ENCODE peak calls at places on chromosomes 11 and 22, in eight cellular contexts. One of them, this sample, is unnamed.
A peak's percentile ranks its signal among the peaks of the same experiment; 100 is the strongest.

GRCh38 chr22:19448076-19448607 is 631 bp upstream of the C22orf39 start:
- DNase-seq in pons: peak; percentile 34
- DNase-seq in stimulated activated CD4-positive, alpha-beta T cell treated with anti-CD3 and anti-CD28 coated beads, Interleukin-1b, Interleukin-23, amount 100 ng/mL, for 24 hours: no peak
- DNase-seq in T47D: peak; percentile 38
- DNase-seq in GM06990: no peak
- DNase-seq in fibroblast of gingiva: peak; percentile 80
- DNase-seq in erythroblast: no peak
- DNase-seq in right cardiac atrium: no peak
- DNase-seq in this sample: peak; percentile 70

GRCh38 chr11:3865388-3866193 is 10.1 kb downstream of the STIM1 start:
- DNase-seq in pons: no peak
- DNase-seq in stimulated activated CD4-positive, alpha-beta T cell treated with anti-CD3 and anti-CD28 coated beads, Interleukin-1b, Interleukin-23, amount 100 ng/mL, for 24 hours: no peak
- DNase-seq in T47D: no peak
- DNase-seq in GM06990: no peak
- DNase-seq in fibroblast of gingiva: peak; percentile 44
- DNase-seq in erythroblast: peak; percentile 67
- DNase-seq in right cardiac atrium: no peak
- DNase-seq in this sample: peak; percentile 44

GRCh38 chr11:33690290-33691050 is 10.2 kb downstream of the C11orf91 start:
- DNase-seq in pons: peak; percentile 81
- DNase-seq in stimulated activated CD4-positive, alpha-beta T cell treated with anti-CD3 and anti-CD28 coated beads, Interleukin-1b, Interleukin-23, amount 100 ng/mL, for 24 hours: no peak
- DNase-seq in T47D: no peak
- DNase-seq in GM06990: no peak
- DNase-seq in fibroblast of gingiva: peak; percentile 78
- DNase-seq in erythroblast: no peak
- DNase-seq in right cardiac atrium: peak; percentile 92
- DNase-seq in this sample: no peak

GRCh38 chr11:69140635-69141034 is 15.1 kb upstream of the SMIM38 start:
- DNase-seq in pons: peak; percentile 11
- DNase-seq in stimulated activated CD4-positive, alpha-beta T cell treated with anti-CD3 and anti-CD28 coated beads, Interleukin-1b, Interleukin-23, amount 100 ng/mL, for 24 hours: no peak
- DNase-seq in T47D: no peak
- DNase-seq in GM06990: no peak
- DNase-seq in fibroblast of gingiva: no peak
- DNase-seq in erythroblast: no peak
- DNase-seq in right cardiac atrium: no peak
- DNase-seq in this sample: no peak

GRCh38 chr11:120606116-120607010 is 94.8 kb downstream of the GRIK4 start:
- DNase-seq in pons: no peak
- DNase-seq in stimulated activated CD4-positive, alpha-beta T cell treated with anti-CD3 and anti-CD28 coated beads, Interleukin-1b, Interleukin-23, amount 100 ng/mL, for 24 hours: no peak
- DNase-seq in T47D: peak; percentile 67
- DNase-seq in GM06990: no peak
- DNase-seq in fibroblast of gingiva: no peak
- DNase-seq in erythroblast: no peak
- DNase-seq in right cardiac atrium: no peak
- DNase-seq in this sample: no peak

GRCh38 chr22:40714514-40714966 is 35.3 kb downstream of the MCHR1 start:
- DNase-seq in pons: peak; percentile 50
- DNase-seq in stimulated activated CD4-positive, alpha-beta T cell treated with anti-CD3 and anti-CD28 coated beads, Interleukin-1b, Interleukin-23, amount 100 ng/mL, for 24 hours: no peak
- DNase-seq in T47D: peak; percentile 55
- DNase-seq in GM06990: no peak
- DNase-seq in fibroblast of gingiva: no peak
- DNase-seq in erythroblast: no peak
- DNase-seq in right cardiac atrium: no peak
- DNase-seq in this sample: no peak

GRCh38 chr11:129117595-129118350 is 74.4 kb downstream of the ARHGAP32 start:
- DNase-seq in pons: peak; percentile 85
- DNase-seq in stimulated activated CD4-positive, alpha-beta T cell treated with anti-CD3 and anti-CD28 coated beads, Interleukin-1b, Interleukin-23, amount 100 ng/mL, for 24 hours: peak; percentile 7
- DNase-seq in T47D: peak; percentile 88
- DNase-seq in GM06990: no peak
- DNase-seq in fibroblast of gingiva: peak; percentile 59
- DNase-seq in erythroblast: peak; percentile 67
- DNase-seq in right cardiac atrium: no peak
- DNase-seq in this sample: peak; percentile 74

GRCh38 chr11:130772266-130773227 is 143.7 kb downstream of the SNX19 start:
- DNase-seq in pons: no peak
- DNase-seq in stimulated activated CD4-positive, alpha-beta T cell treated with anti-CD3 and anti-CD28 coated beads, Interleukin-1b, Interleukin-23, amount 100 ng/mL, for 24 hours: no peak
- DNase-seq in T47D: peak; percentile 43
- DNase-seq in GM06990: no peak
- DNase-seq in fibroblast of gingiva: peak; percentile 100
- DNase-seq in erythroblast: no peak
- DNase-seq in right cardiac atrium: no peak
- DNase-seq in this sample: peak; percentile 41

GRCh38 chr11:62575156-62575555 is 1.5 kb upstream of the EEF1G start:
- DNase-seq in pons: no peak
- DNase-seq in stimulated activated CD4-positive, alpha-beta T cell treated with anti-CD3 and anti-CD28 coated beads, Interleukin-1b, Interleukin-23, amount 100 ng/mL, for 24 hours: no peak
- DNase-seq in T47D: no peak
- DNase-seq in GM06990: no peak
- DNase-seq in fibroblast of gingiva: no peak
- DNase-seq in erythroblast: no peak
- DNase-seq in right cardiac atrium: no peak
- DNase-seq in this sample: no peak

GRCh38 chr22:46734830-46735453 is 3.1 kb downstream of the CERK start:
- DNase-seq in pons: peak; percentile 37
- DNase-seq in stimulated activated CD4-positive, alpha-beta T cell treated with anti-CD3 and anti-CD28 coated beads, Interleukin-1b, Interleukin-23, amount 100 ng/mL, for 24 hours: no peak
- DNase-seq in T47D: peak; percentile 57
- DNase-seq in GM06990: peak; percentile 65
- DNase-seq in fibroblast of gingiva: peak; percentile 38
- DNase-seq in erythroblast: no peak
- DNase-seq in right cardiac atrium: peak; percentile 75
- DNase-seq in this sample: peak; percentile 63

GRCh38 chr11:126214446-126215240 is 3.1 kb downstream of the FAM118B start:
- DNase-seq in pons: peak; percentile 51
- DNase-seq in stimulated activated CD4-positive, alpha-beta T cell treated with anti-CD3 and anti-CD28 coated beads, Interleukin-1b, Interleukin-23, amount 100 ng/mL, for 24 hours: no peak
- DNase-seq in T47D: no peak
- DNase-seq in GM06990: no peak
- DNase-seq in fibroblast of gingiva: no peak
- DNase-seq in erythroblast: peak; percentile 12
- DNase-seq in right cardiac atrium: no peak
- DNase-seq in this sample: no peak

GRCh38 chr22:16917144-16918003 is 90.6 kb downstream of the GAB4 start:
- DNase-seq in pons: peak; percentile 79
- DNase-seq in stimulated activated CD4-positive, alpha-beta T cell treated with anti-CD3 and anti-CD28 coated beads, Interleukin-1b, Interleukin-23, amount 100 ng/mL, for 24 hours: peak; percentile 41
- DNase-seq in T47D: peak; percentile 82
- DNase-seq in GM06990: peak; percentile 4
- DNase-seq in fibroblast of gingiva: peak; percentile 12
- DNase-seq in erythroblast: peak; percentile 39
- DNase-seq in right cardiac atrium: peak; percentile 85
- DNase-seq in this sample: peak; percentile 70

GRCh38 chr11:114162719-114163123 is 103.2 kb downstream of the ZBTB16 start:
- DNase-seq in pons: peak; percentile 99
- DNase-seq in stimulated activated CD4-positive, alpha-beta T cell treated with anti-CD3 and anti-CD28 coated beads, Interleukin-1b, Interleukin-23, amount 100 ng/mL, for 24 hours: no peak
- DNase-seq in T47D: peak; percentile 95
- DNase-seq in GM06990: no peak
- DNase-seq in fibroblast of gingiva: peak; percentile 100
- DNase-seq in erythroblast: no peak
- DNase-seq in right cardiac atrium: peak; percentile 93
- DNase-seq in this sample: no peak

GRCh38 chr11:8335683-8336082 is 72.0 kb upstream of the LMO1 start:
- DNase-seq in pons: no peak
- DNase-seq in stimulated activated CD4-positive, alpha-beta T cell treated with anti-CD3 and anti-CD28 coated beads, Interleukin-1b, Interleukin-23, amount 100 ng/mL, for 24 hours: no peak
- DNase-seq in T47D: no peak
- DNase-seq in GM06990: no peak
- DNase-seq in fibroblast of gingiva: no peak
- DNase-seq in erythroblast: no peak
- DNase-seq in right cardiac atrium: no peak
- DNase-seq in this sample: no peak

GRCh38 chr22:46574993-46575914 is 37.8 kb upstream of the CELSR1 start:
- DNase-seq in pons: no peak
- DNase-seq in stimulated activated CD4-positive, alpha-beta T cell treated with anti-CD3 and anti-CD28 coated beads, Interleukin-1b, Interleukin-23, amount 100 ng/mL, for 24 hours: no peak
- DNase-seq in T47D: peak; percentile 91
- DNase-seq in GM06990: no peak
- DNase-seq in fibroblast of gingiva: no peak
- DNase-seq in erythroblast: no peak
- DNase-seq in right cardiac atrium: peak; percentile 78
- DNase-seq in this sample: no peak

GRCh38 chr22:32830473-32830872 is 29.0 kb downstream of the TIMP3 start:
- DNase-seq in pons: no peak
- DNase-seq in stimulated activated CD4-positive, alpha-beta T cell treated with anti-CD3 and anti-CD28 coated beads, Interleukin-1b, Interleukin-23, amount 100 ng/mL, for 24 hours: no peak
- DNase-seq in T47D: no peak
- DNase-seq in GM06990: no peak
- DNase-seq in fibroblast of gingiva: no peak
- DNase-seq in erythroblast: no peak
- DNase-seq in right cardiac atrium: peak; percentile 91
- DNase-seq in this sample: no peak

GRCh38 chr11:701741-702513 is 4.1 kb upstream of the EPS8L2 start:
- DNase-seq in pons: no peak
- DNase-seq in stimulated activated CD4-positive, alpha-beta T cell treated with anti-CD3 and anti-CD28 coated beads, Interleukin-1b, Interleukin-23, amount 100 ng/mL, for 24 hours: no peak
- DNase-seq in T47D: no peak
- DNase-seq in GM06990: no peak
- DNase-seq in fibroblast of gingiva: no peak
- DNase-seq in erythroblast: peak; percentile 39
- DNase-seq in right cardiac atrium: no peak
- DNase-seq in this sample: no peak

GRCh38 chr11:73047773-73048371 is 94.2 kb downstream of the FCHSD2 start:
- DNase-seq in pons: peak; percentile 50
- DNase-seq in stimulated activated CD4-positive, alpha-beta T cell treated with anti-CD3 and anti-CD28 coated beads, Interleukin-1b, Interleukin-23, amount 100 ng/mL, for 24 hours: no peak
- DNase-seq in T47D: no peak
- DNase-seq in GM06990: peak; percentile 71
- DNase-seq in fibroblast of gingiva: no peak
- DNase-seq in erythroblast: no peak
- DNase-seq in right cardiac atrium: no peak
- DNase-seq in this sample: no peak

GRCh38 chr11:31240340-31240904 is 129.1 kb downstream of the DCDC1 start:
- DNase-seq in pons: peak; percentile 61
- DNase-seq in stimulated activated CD4-positive, alpha-beta T cell treated with anti-CD3 and anti-CD28 coated beads, Interleukin-1b, Interleukin-23, amount 100 ng/mL, for 24 hours: peak; percentile 1
- DNase-seq in T47D: peak; percentile 72
- DNase-seq in GM06990: no peak
- DNase-seq in fibroblast of gingiva: no peak
- DNase-seq in erythroblast: peak; percentile 36
- DNase-seq in right cardiac atrium: no peak
- DNase-seq in this sample: peak; percentile 65

GRCh38 chr11:47187723-47188122 is 1.5 kb upstream of the PACSIN3 start:
- DNase-seq in pons: no peak
- DNase-seq in stimulated activated CD4-positive, alpha-beta T cell treated with anti-CD3 and anti-CD28 coated beads, Interleukin-1b, Interleukin-23, amount 100 ng/mL, for 24 hours: no peak
- DNase-seq in T47D: no peak
- DNase-seq in GM06990: no peak
- DNase-seq in fibroblast of gingiva: no peak
- DNase-seq in erythroblast: no peak
- DNase-seq in right cardiac atrium: no peak
- DNase-seq in this sample: no peak